ENCODE peak calls at places on chromosomes 16 and 17, in six cellular contexts. One of them, this sample, is unnamed.
A peak's percentile ranks its signal among the peaks of the same experiment; 100 is the strongest.

GRCh38 chr17:4782652-4783051 is 3.5 kb downstream of the VMO1 start:
- DNase-seq in psoas muscle: no peak
- DNase-seq in stimulated activated CD4-positive, alpha-beta T cell treated with anti-CD3 and anti-CD28 coated beads, Interleukin-15, amount 100 ng/mL, for 1 hour: no peak
- DNase-seq in activated naive CD8-positive, alpha-beta T cell treated with anti-CD3 and anti-CD28 coated beads for 36 hours: no peak
- DNase-seq in HT1080: no peak
- DNase-seq in cardiac muscle cell: no peak
- DNase-seq in this sample: no peak

GRCh38 chr17:7001562-7001961 is 5.7 kb downstream of the ALOX12 start:
- DNase-seq in psoas muscle: no peak
- DNase-seq in stimulated activated CD4-positive, alpha-beta T cell treated with anti-CD3 and anti-CD28 coated beads, Interleukin-15, amount 100 ng/mL, for 1 hour: no peak
- DNase-seq in activated naive CD8-positive, alpha-beta T cell treated with anti-CD3 and anti-CD28 coated beads for 36 hours: peak; percentile 21
- DNase-seq in HT1080: peak; percentile 29
- DNase-seq in cardiac muscle cell: no peak
- DNase-seq in this sample: no peak

GRCh38 chr17:20706752-20707372 is 127.3 kb downstream of the CDRT15L2 start:
- DNase-seq in psoas muscle: no peak
- DNase-seq in stimulated activated CD4-positive, alpha-beta T cell treated with anti-CD3 and anti-CD28 coated beads, Interleukin-15, amount 100 ng/mL, for 1 hour: no peak
- DNase-seq in activated naive CD8-positive, alpha-beta T cell treated with anti-CD3 and anti-CD28 coated beads for 36 hours: no peak
- DNase-seq in HT1080: no peak
- DNase-seq in cardiac muscle cell: no peak
- DNase-seq in this sample: no peak

GRCh38 chr17:47785538-47786123 is 36.0 kb downstream of the OSBPL7 start:
- DNase-seq in psoas muscle: no peak
- DNase-seq in stimulated activated CD4-positive, alpha-beta T cell treated with anti-CD3 and anti-CD28 coated beads, Interleukin-15, amount 100 ng/mL, for 1 hour: no peak
- DNase-seq in activated naive CD8-positive, alpha-beta T cell treated with anti-CD3 and anti-CD28 coated beads for 36 hours: peak; percentile 50
- DNase-seq in HT1080: no peak
- DNase-seq in cardiac muscle cell: peak; percentile 85
- DNase-seq in this sample: peak; percentile 66

GRCh38 chr17:80716986-80717385 is 172.3 kb downstream of the RPTOR start:
- DNase-seq in psoas muscle: no peak
- DNase-seq in stimulated activated CD4-positive, alpha-beta T cell treated with anti-CD3 and anti-CD28 coated beads, Interleukin-15, amount 100 ng/mL, for 1 hour: no peak
- DNase-seq in activated naive CD8-positive, alpha-beta T cell treated with anti-CD3 and anti-CD28 coated beads for 36 hours: no peak
- DNase-seq in HT1080: no peak
- DNase-seq in cardiac muscle cell: no peak
- DNase-seq in this sample: no peak

GRCh38 chr17:27408891-27409290 is 47.4 kb upstream of the KSR1 start:
- DNase-seq in psoas muscle: no peak
- DNase-seq in stimulated activated CD4-positive, alpha-beta T cell treated with anti-CD3 and anti-CD28 coated beads, Interleukin-15, amount 100 ng/mL, for 1 hour: no peak
- DNase-seq in activated naive CD8-positive, alpha-beta T cell treated with anti-CD3 and anti-CD28 coated beads for 36 hours: no peak
- DNase-seq in HT1080: peak; percentile 48
- DNase-seq in cardiac muscle cell: no peak
- DNase-seq in this sample: peak; percentile 21

GRCh38 chr17:80815151-80815561 is 176.5 kb upstream of the CHMP6 start:
- DNase-seq in psoas muscle: no peak
- DNase-seq in stimulated activated CD4-positive, alpha-beta T cell treated with anti-CD3 and anti-CD28 coated beads, Interleukin-15, amount 100 ng/mL, for 1 hour: no peak
- DNase-seq in activated naive CD8-positive, alpha-beta T cell treated with anti-CD3 and anti-CD28 coated beads for 36 hours: no peak
- DNase-seq in HT1080: no peak
- DNase-seq in cardiac muscle cell: no peak
- DNase-seq in this sample: no peak

GRCh38 chr17:35192708-35193107 is 1.5 kb downstream of the SLC35G3 start:
- DNase-seq in psoas muscle: no peak
- DNase-seq in stimulated activated CD4-positive, alpha-beta T cell treated with anti-CD3 and anti-CD28 coated beads, Interleukin-15, amount 100 ng/mL, for 1 hour: no peak
- DNase-seq in activated naive CD8-positive, alpha-beta T cell treated with anti-CD3 and anti-CD28 coated beads for 36 hours: no peak
- DNase-seq in HT1080: no peak
- DNase-seq in cardiac muscle cell: no peak
- DNase-seq in this sample: no peak

GRCh38 chr17:20066253-20066652 is 57.1 kb downstream of the SPECC1 start:
- DNase-seq in psoas muscle: peak; percentile 62
- DNase-seq in stimulated activated CD4-positive, alpha-beta T cell treated with anti-CD3 and anti-CD28 coated beads, Interleukin-15, amount 100 ng/mL, for 1 hour: no peak
- DNase-seq in activated naive CD8-positive, alpha-beta T cell treated with anti-CD3 and anti-CD28 coated beads for 36 hours: no peak
- DNase-seq in HT1080: peak; percentile 83
- DNase-seq in cardiac muscle cell: no peak
- DNase-seq in this sample: no peak

GRCh38 chr17:67431210-67432015 is 54.3 kb downstream of the PITPNC1 start:
- DNase-seq in psoas muscle: no peak
- DNase-seq in stimulated activated CD4-positive, alpha-beta T cell treated with anti-CD3 and anti-CD28 coated beads, Interleukin-15, amount 100 ng/mL, for 1 hour: no peak
- DNase-seq in activated naive CD8-positive, alpha-beta T cell treated with anti-CD3 and anti-CD28 coated beads for 36 hours: peak; percentile 17
- DNase-seq in HT1080: peak; percentile 90
- DNase-seq in cardiac muscle cell: no peak
- DNase-seq in this sample: no peak

GRCh38 chr17:81189670-81190530 is 23.9 kb upstream of the AATK start:
- DNase-seq in psoas muscle: peak; percentile 10
- DNase-seq in stimulated activated CD4-positive, alpha-beta T cell treated with anti-CD3 and anti-CD28 coated beads, Interleukin-15, amount 100 ng/mL, for 1 hour: no peak
- DNase-seq in activated naive CD8-positive, alpha-beta T cell treated with anti-CD3 and anti-CD28 coated beads for 36 hours: no peak
- DNase-seq in HT1080: no peak
- DNase-seq in cardiac muscle cell: peak; percentile 56
- DNase-seq in this sample: peak; percentile 56

GRCh38 chr16:61887903-61888302 is 148.3 kb downstream of the CDH8 start:
- DNase-seq in psoas muscle: no peak
- DNase-seq in stimulated activated CD4-positive, alpha-beta T cell treated with anti-CD3 and anti-CD28 coated beads, Interleukin-15, amount 100 ng/mL, for 1 hour: no peak
- DNase-seq in activated naive CD8-positive, alpha-beta T cell treated with anti-CD3 and anti-CD28 coated beads for 36 hours: no peak
- DNase-seq in HT1080: peak; percentile 68
- DNase-seq in cardiac muscle cell: peak; percentile 2
- DNase-seq in this sample: no peak

GRCh38 chr17:44575408-44575807 is 18.1 kb downstream of the FZD2 start:
- DNase-seq in psoas muscle: no peak
- DNase-seq in stimulated activated CD4-positive, alpha-beta T cell treated with anti-CD3 and anti-CD28 coated beads, Interleukin-15, amount 100 ng/mL, for 1 hour: no peak
- DNase-seq in activated naive CD8-positive, alpha-beta T cell treated with anti-CD3 and anti-CD28 coated beads for 36 hours: no peak
- DNase-seq in HT1080: no peak
- DNase-seq in cardiac muscle cell: no peak
- DNase-seq in this sample: no peak

GRCh38 chr17:58535431-58535830 is 21.0 kb upstream of the MTMR4 start:
- DNase-seq in psoas muscle: no peak
- DNase-seq in stimulated activated CD4-positive, alpha-beta T cell treated with anti-CD3 and anti-CD28 coated beads, Interleukin-15, amount 100 ng/mL, for 1 hour: no peak
- DNase-seq in activated naive CD8-positive, alpha-beta T cell treated with anti-CD3 and anti-CD28 coated beads for 36 hours: no peak
- DNase-seq in HT1080: peak; percentile 68
- DNase-seq in cardiac muscle cell: no peak
- DNase-seq in this sample: no peak

GRCh38 chr16:29744541-29745101 is 1.2 kb downstream of the C16orf54 start:
- DNase-seq in psoas muscle: no peak
- DNase-seq in stimulated activated CD4-positive, alpha-beta T cell treated with anti-CD3 and anti-CD28 coated beads, Interleukin-15, amount 100 ng/mL, for 1 hour: no peak
- DNase-seq in activated naive CD8-positive, alpha-beta T cell treated with anti-CD3 and anti-CD28 coated beads for 36 hours: peak; percentile 34
- DNase-seq in HT1080: no peak
- DNase-seq in cardiac muscle cell: no peak
- DNase-seq in this sample: no peak